ENCODE peak calls at places on chromosomes 7 and 10, in four cellular contexts. G, R, J and X are unnamed samples.

GRCh38 chr10:130215076-130215917 is 79.1 kb downstream of the GLRX3 start:
- DNase-seq in G (no peak), R (no peak), J (no peak), X (no peak)

GRCh38 chr7:151381333-151382078 is 28.3 kb downstream of the WDR86 start:
- DNase-seq in G (no peak), R (no peak), J (no peak), X (no peak)

GRCh38 chr7:151782598-151783448 is 94.1 kb downstream of the PRKAG2 start:
- DNase-seq in G (peak), R (peak), J (peak), X (peak)

GRCh38 chr7:12701433-12701832 is 14.0 kb downstream of the ARL4A start:
- DNase-seq in G (no peak), R (no peak), J (no peak), X (no peak)

GRCh38 chr10:90195288-90195840 is 494.0 kb downstream of the KIF20B start:
- DNase-seq in G (peak), R (no peak), J (no peak), X (no peak)

GRCh38 chr7:114182837-114183236 is 231.8 kb upstream of the FOXP2 start:
- DNase-seq in G (no peak), R (no peak), J (no peak), X (no peak)

GRCh38 chr7:36391436-36392198 is 2.0 kb downstream of the ANLN start:
- DNase-seq in G (no peak), R (no peak), J (no peak), X (no peak)

GRCh38 chr7:74612015-74612829 is 45.3 kb upstream of the GTF2I start:
- DNase-seq in G (no peak), R (peak), J (no peak), X (no peak)

GRCh38 chr10:72215611-72216549 is at the start of the genes ANAPC16 and ASCC1:
- DNase-seq in G (peak), R (peak), J (peak), X (peak)

GRCh38 chr10:114401195-114401741 is 3.0 kb downstream of the AFAP1L2 start:
- DNase-seq in G (no peak), R (peak), J (no peak), X (no peak)

GRCh38 chr7:127383123-127383835 is 9.2 kb downstream of the ZNF800 start:
- DNase-seq in G (peak), R (peak), J (no peak), X (no peak)

GRCh38 chr7:43646603-43647313 is 63.9 kb downstream of the STK17A start:
- DNase-seq in G (peak), R (peak), J (no peak), X (no peak)

GRCh38 chr7:128892521-128893250 is 17.8 kb downstream of the KCP start:
- DNase-seq in G (no peak), R (no peak), J (no peak), X (no peak)

GRCh38 chr10:85168287-85168686 is 839.9 kb downstream of the CCSER2 start:
- DNase-seq in G (no peak), R (no peak), J (no peak), X (no peak)

GRCh38 chr7:91892821-91893340 is 12.4 kb upstream of the MTERF1 start:
- DNase-seq in G (peak), R (peak), J (no peak), X (no peak)

GRCh38 chr10:132939957-132940790 is 2.2 kb downstream of the CFAP46 start:
- DNase-seq in G (peak), R (peak), J (no peak), X (no peak)

GRCh38 chr10:83037653-83038052 is 1101.7 kb upstream of the GHITM start:
- DNase-seq in G (no peak), R (peak), J (no peak), X (no peak)

GRCh38 chr7:132275384-132275783 is 300.9 kb downstream of the PLXNA4 start:
- DNase-seq in G (no peak), R (no peak), J (no peak), X (no peak)

GRCh38 chr10:77877461-77878344 is 48.9 kb downstream of the DLG5 start:
- DNase-seq in G (peak), R (peak), J (no peak), X (no peak)

GRCh38 chr7:47153076-47153475 is 428.8 kb downstream of the TNS3 start:
- DNase-seq in G (peak), R (peak), J (no peak), X (no peak)

GRCh38 chr10:100739516-100740368 is 5.6 kb upstream of the PAX2 start:
- DNase-seq in G (no peak), R (no peak), J (no peak), X (no peak)

GRCh38 chr7:19558527-19558926 is 150.3 kb downstream of the POLR1F start:
- DNase-seq in G (peak), R (peak), J (no peak), X (no peak)

GRCh38 chr10:1631282-1631681 is 106.0 kb downstream of the ADARB2 start:
- DNase-seq in G (no peak), R (no peak), J (peak), X (peak)

GRCh38 chr10:96863922-96864543 is 31.9 kb downstream of the LCOR start:
- DNase-seq in G (peak), R (peak), J (no peak), X (no peak)

GRCh38 chr7:88169717-88170320 is 50.0 kb downstream of the SRI start:
- DNase-seq in G (peak), R (peak), J (no peak), X (no peak)

GRCh38 chr10:97333601-97334369 is 744 bp downstream of the FRAT2 start:
- DNase-seq in G (peak), R (peak), J (no peak), X (no peak)

GRCh38 chr7:39336457-39336856 is 229.7 kb upstream of the YAE1 start:
- DNase-seq in G (peak), R (no peak), J (no peak), X (no peak)

GRCh38 chr7:121498816-121499215 is 102.7 kb upstream of the FAM3C start:
- DNase-seq in G (no peak), R (no peak), J (no peak), X (no peak)

GRCh38 chr7:98866341-98866740 is 3.5 kb downstream of the TMEM130 start:
- DNase-seq in G (no peak), R (no peak), J (no peak), X (no peak)

GRCh38 chr10:121772890-121773289 is 154.9 kb downstream of the ATE1 start:
- DNase-seq in G (no peak), R (peak), J (no peak), X (no peak)

GRCh38 chr7:30068117-30068516 is 39.9 kb downstream of the PLEKHA8 start:
- DNase-seq in G (peak), R (peak), J (no peak), X (no peak)

GRCh38 chr10:1153805-1154351 is 97.7 kb downstream of the WDR37 start:
- DNase-seq in G (no peak), R (no peak), J (peak), X (peak)

GRCh38 chr7:41134242-41134872 is 568.5 kb downstream of the INHBA start:
- DNase-seq in G (peak), R (peak), J (no peak), X (no peak)

GRCh38 chr7:116571037-116571436 is 46.2 kb downstream of the CAV1 start:
- DNase-seq in G (peak), R (peak), J (no peak), X (no peak)

GRCh38 chr7:101814081-101814995 is 3.1 kb upstream of the CUX1 start:
- DNase-seq in G (peak), R (peak), J (no peak), X (no peak)

GRCh38 chr7:79893991-79894390 is 240.6 kb upstream of the GNAI1 start:
- DNase-seq in G (peak), R (peak), J (no peak), X (no peak)

GRCh38 chr10:4048245-4048864 is 263.3 kb upstream of the KLF6 start:
- DNase-seq in G (no peak), R (no peak), J (no peak), X (no peak)

GRCh38 chr7:41182782-41183181 is 520.1 kb downstream of the INHBA start:
- DNase-seq in G (no peak), R (no peak), J (no peak), X (no peak)

GRCh38 chr10:92907280-92907679 is 59.0 kb downstream of the EXOC6 start:
- DNase-seq in G (no peak), R (no peak), J (no peak), X (no peak)

GRCh38 chr7:132709971-132710567 is 133.8 kb upstream of the PLXNA4 start:
- DNase-seq in G (peak), R (peak), J (no peak), X (no peak)

DNA sequence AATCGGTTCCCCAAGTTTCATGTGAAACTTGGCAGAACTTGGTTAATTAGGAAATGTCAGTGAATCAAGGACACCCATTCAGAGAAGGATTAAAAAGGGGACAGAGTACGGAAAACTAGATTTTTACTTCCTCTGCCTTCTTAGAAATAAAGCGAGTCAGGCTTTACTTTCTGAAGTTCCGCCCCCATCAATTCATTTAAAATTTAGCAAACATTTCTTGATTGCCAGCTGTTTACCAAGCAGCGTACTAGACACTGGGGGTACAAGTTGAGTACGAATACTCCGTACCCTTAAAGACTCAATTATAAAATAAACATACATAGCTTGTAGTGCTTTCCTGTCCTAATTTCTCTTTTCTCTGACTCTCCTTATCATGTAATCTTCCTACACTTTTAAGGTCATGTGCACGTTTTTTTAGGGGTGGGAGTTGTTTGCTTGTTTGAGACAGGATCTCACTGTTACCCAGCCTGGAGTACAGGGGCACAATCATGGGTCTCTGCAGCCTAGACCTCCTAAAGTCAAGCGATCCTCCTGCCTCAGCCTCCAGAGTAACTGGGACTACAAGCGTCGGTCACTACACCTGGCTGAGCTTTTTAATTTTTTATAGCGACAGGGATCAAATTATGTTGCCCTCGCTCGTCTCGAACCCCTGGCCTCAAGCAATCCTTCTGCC is 704 bp upstream of the ABI1 start:
- DNase-seq in G (no peak), R (no peak), J (no peak), X (no peak)
- TF ChIP-seq CTCF in G (no peak), R (no peak), J (peak), X (peak)

GRCh38 chr10:112906945-112907344 is 43.1 kb upstream of the TCF7L2 start:
- DNase-seq in G (no peak), R (no peak), J (no peak), X (no peak)
- TF ChIP-seq CTCF in G (no peak), R (no peak), J (no peak), X (no peak)

GRCh38 chr10:124448696-124449169 is 1.1 kb downstream of the NKX1-2 start:
- DNase-seq in G (no peak), R (no peak), J (no peak), X (no peak)
- TF ChIP-seq CTCF in G (no peak), R (no peak), J (peak), X (no peak)

DNA sequence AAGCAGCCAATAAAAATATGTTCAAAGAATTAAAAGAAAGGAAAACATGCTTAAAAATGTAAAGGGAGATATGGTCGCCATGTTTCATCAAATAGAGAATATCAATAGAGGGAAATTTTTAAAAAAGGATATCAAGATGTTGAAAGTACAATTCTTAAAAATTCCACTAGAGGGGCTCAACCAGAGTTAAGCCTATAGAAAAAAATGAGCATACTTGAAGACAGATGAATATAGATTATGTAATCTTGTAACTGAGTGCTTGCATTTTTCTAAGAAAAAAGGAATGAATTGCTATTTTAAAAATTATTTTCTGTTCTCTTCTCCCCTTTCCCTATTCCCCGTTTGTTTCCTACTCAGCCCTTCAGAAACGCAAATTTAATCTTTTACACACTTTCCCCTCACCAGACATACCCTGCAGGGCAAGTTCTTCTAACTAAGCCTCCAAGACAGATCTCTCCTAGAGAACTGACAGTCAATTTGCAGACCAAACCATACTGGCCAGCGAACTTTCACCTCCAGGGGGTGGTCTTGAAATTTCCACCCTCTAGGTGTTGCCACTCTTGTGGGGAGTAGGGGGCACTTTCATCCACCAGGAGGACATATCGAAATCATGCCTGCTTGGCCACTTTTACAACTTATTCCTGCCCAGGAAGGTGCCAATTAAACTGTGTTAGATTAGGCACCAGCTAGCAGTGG is 67.7 kb downstream of the NSUN6 start:
- DNase-seq in G (peak), R (peak), J (no peak), X (no peak)
- TF ChIP-seq CTCF in G (peak), R (peak), J (peak), X (peak)

GRCh38 chr7:93890464-93891068 is at the start of gene TFPI2:
- DNase-seq in G (peak), R (peak), J (peak), X (peak)
- TF ChIP-seq CTCF in G (no peak), R (peak), J (no peak), X (no peak)

DNA sequence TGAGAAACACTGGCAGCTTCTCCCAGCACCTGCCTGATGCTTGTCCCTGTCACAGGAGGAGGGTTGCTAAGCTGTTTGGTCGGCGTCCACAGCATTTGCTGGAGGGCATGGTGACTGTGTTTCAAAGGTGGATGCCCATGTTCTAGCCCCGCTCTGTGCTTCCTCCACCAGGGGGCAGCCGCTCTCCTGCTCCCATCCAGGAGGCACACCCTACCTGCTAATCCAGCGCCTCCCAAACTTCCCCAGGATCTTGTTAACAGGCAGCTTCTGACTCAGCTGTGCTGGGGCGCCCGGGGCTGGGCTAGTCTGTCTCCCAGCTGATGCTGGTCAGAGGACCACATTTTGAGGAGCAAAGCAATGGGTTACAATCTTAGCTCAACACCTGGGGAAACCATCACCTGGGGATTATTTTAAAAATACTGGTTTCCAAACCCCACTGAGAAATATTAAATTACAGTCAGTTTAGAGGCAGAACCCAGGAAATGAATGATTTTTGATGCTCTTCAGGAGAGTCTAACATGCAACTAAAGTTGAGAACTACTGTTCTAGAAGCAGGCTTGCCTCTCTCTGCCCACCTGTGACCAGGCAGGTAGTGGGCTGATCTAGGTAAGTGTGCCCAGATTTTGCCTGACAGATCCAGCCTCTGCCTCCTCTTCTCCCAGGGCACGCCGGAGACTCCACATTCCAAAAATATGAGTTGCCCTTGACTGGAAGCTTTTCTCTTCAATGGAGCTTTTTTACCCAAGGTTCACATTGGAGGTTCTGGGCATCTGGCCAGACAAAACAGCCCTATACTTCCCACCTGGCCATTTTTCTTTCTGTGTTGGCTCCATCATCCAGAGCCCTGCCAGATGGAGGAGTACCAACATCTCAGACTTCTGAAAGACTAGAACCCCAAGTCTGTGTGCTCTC is 92.7 kb upstream of the GPR26 start:
- DNase-seq in G (peak), R (peak), J (no peak), X (no peak)
- TF ChIP-seq CTCF in G (peak), R (peak), J (peak), X (peak)

GRCh38 chr7:76048668-76048988 is 722 bp downstream of the MDH2 start:
- DNase-seq in G (no peak), R (no peak), J (no peak), X (no peak)
- TF ChIP-seq CTCF in G (peak), R (no peak), J (peak), X (no peak)

DNA sequence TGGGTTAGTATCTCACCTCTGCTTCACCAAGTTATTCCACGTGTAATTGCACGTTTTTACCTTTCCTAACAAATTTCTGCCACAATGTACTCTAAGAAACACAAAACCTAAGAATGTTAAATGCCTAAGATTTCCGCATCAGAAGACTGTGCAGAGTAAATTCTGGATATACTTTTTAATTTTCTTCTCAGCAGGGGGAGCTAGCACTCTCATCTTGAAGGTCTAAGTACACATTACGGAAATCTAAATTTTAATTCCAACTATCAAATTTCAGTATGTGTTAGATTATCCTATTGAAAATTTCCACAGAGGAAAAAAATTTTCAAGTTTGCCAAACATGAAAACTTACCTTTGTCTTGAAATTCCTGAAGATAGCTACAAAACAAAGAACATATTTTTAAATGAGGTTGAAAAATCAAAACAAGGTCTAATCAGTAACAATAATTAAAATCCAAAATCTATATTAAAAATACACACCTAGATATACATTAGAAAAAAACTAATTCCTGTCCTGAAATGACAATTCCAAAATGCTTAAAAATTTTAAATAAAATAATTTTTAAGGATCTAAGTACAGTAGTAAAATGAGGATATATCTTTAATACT is 10.5 kb downstream of the SKAP2 start:
- DNase-seq in G (peak), R (peak), J (no peak), X (no peak)
- TF ChIP-seq CTCF in G (peak), R (peak), J (peak), X (peak)

GRCh38 chr10:78973901-78974408 is 94.8 kb upstream of the ZMIZ1 start:
- DNase-seq in G (peak), R (peak), J (peak), X (no peak)
- TF ChIP-seq CTCF in G (no peak), R (no peak), J (no peak), X (peak)